ENCODE peak calls at places on chromosomes 4 and X, in seven cellular contexts. E is foreskin keratinocyte, N is NCI-H2081, R is astrocyte of the spinal cord, Y is fibroblast of mammary gland, A is NCI-H1105, H is pons. X is an unnamed sample.

GRCh38 chr4:169009281-169010124 is 552 bp downstream of the CBR4 start:
- DNase-seq in R (peak), N (peak), Y (peak), H (peak), A (peak), E (no peak), X (peak)

GRCh38 chrX:13646154-13646549 is 6.8 kb upstream of the TCEANC start:
- DNase-seq in H (peak), E (no peak), R (peak), Y (peak), N (peak), A (peak), X (peak)

GRCh38 chr4:168070903-168071302 is 21.4 kb upstream of the ANXA10 start:
- DNase-seq in R (peak), Y (no peak), E (no peak), A (no peak), N (no peak), H (no peak), X (no peak)

GRCh38 chrX:134626434-134626833 is 31.8 kb downstream of the PLAC1 start:
- DNase-seq in Y (no peak), R (no peak), N (no peak), H (no peak), E (no peak), A (no peak), X (no peak)

GRCh38 chrX:21926527-21927278 is 13.8 kb upstream of the SMS start:
- DNase-seq in A (no peak), H (no peak), E (peak), N (no peak), Y (peak), R (peak), X (no peak)

GRCh38 chr4:117134386-117134785 is 49.0 kb upstream of the TRAM1L1 start:
- DNase-seq in A (peak), R (peak), Y (peak), H (peak), N (peak), E (peak), X (no peak)

GRCh38 chrX:71910526-71911022 is at the start of gene NHSL2:
- DNase-seq in N (no peak), H (no peak), E (no peak), Y (peak), R (no peak), A (peak), X (no peak)

GRCh38 chrX:13732246-13733067 is 2.0 kb downstream of the TRAPPC2 start:
- DNase-seq in E (no peak), R (no peak), H (no peak), N (no peak), Y (peak), A (no peak), X (no peak)

GRCh38 chrX:153063315-153063714 is 7.0 kb downstream of the PNMA3 start:
- DNase-seq in Y (peak), R (peak), A (no peak), N (no peak), E (no peak), H (no peak), X (no peak)

GRCh38 chrX:71954458-71954857 is 43.8 kb downstream of the NHSL2 start:
- DNase-seq in E (no peak), R (no peak), A (no peak), H (no peak), N (no peak), Y (no peak), X (no peak)

GRCh38 chr4:3712936-3713335 is 53.2 kb upstream of the ADRA2C start:
- DNase-seq in N (no peak), R (no peak), Y (no peak), E (no peak), H (no peak), A (no peak), X (no peak)

GRCh38 chr4:40193018-40193571 is 3.7 kb upstream of the RHOH start:
- DNase-seq in A (no peak), E (no peak), Y (no peak), N (no peak), H (no peak), R (no peak), X (no peak)

GRCh38 chrX:71095971-71096701 is 485 bp downstream of the FOXO4 start:
- DNase-seq in E (no peak), R (no peak), Y (peak), H (peak), N (peak), A (peak), X (no peak)

GRCh38 chr4:156778606-156779005 is 193.0 kb downstream of the PDGFC start:
- DNase-seq in E (no peak), H (no peak), A (no peak), N (no peak), R (peak), Y (peak), X (no peak)